ENCODE peak calls at places on chromosomes 7 and 10, in ten cellular contexts. One of them, this sample, is unnamed.

GRCh38 chr7:39269034-39269433 is 291.3 kb downstream of the POU6F2 start:
- DNase-seq in NCI-H1092: no peak
- DNase-seq in MCF 10A: no peak
- DNase-seq in left lung: no peak
- DNase-seq in Ammon's horn: no peak
- DNase-seq in small intestine: no peak
- DNase-seq in T follicular helper cell: no peak
- DNase-seq in stimulated activated CD8-positive, alpha-beta memory T cell treated with anti-CD3 and anti-CD28 coated beads, Interleukin-7, amount 100 ng/mL, for 1 hour: no peak
- DNase-seq in activated naive CD4-positive, alpha-beta T cell: no peak
- DNase-seq in stimulated activated CD4-positive, alpha-beta T cell treated with anti-CD3 and anti-CD28 coated beads, Interleukin-1b, Interleukin-23, amount 100 ng/mL, for 1 hour: no peak
- DNase-seq in this sample: no peak

GRCh38 chr7:129845972-129846327 is 106.8 kb downstream of the UBE2H start:
- DNase-seq in small intestine: no peak
- DNase-seq in stimulated activated CD8-positive, alpha-beta memory T cell treated with anti-CD3 and anti-CD28 coated beads, Interleukin-7, amount 100 ng/mL, for 1 hour: no peak
- DNase-seq in MCF 10A: peak; percentile 79
- DNase-seq in T follicular helper cell: no peak
- DNase-seq in activated naive CD4-positive, alpha-beta T cell: no peak
- DNase-seq in Ammon's horn: no peak
- DNase-seq in left lung: no peak
- DNase-seq in NCI-H1092: no peak
- DNase-seq in stimulated activated CD4-positive, alpha-beta T cell treated with anti-CD3 and anti-CD28 coated beads, Interleukin-1b, Interleukin-23, amount 100 ng/mL, for 1 hour: no peak
- DNase-seq in this sample: peak; percentile 82

GRCh38 chr7:39583539-39583938 is 17.3 kb downstream of the YAE1 start:
- DNase-seq in left lung: no peak
- DNase-seq in MCF 10A: no peak
- DNase-seq in small intestine: no peak
- DNase-seq in Ammon's horn: no peak
- DNase-seq in activated naive CD4-positive, alpha-beta T cell: no peak
- DNase-seq in NCI-H1092: no peak
- DNase-seq in stimulated activated CD8-positive, alpha-beta memory T cell treated with anti-CD3 and anti-CD28 coated beads, Interleukin-7, amount 100 ng/mL, for 1 hour: no peak
- DNase-seq in T follicular helper cell: no peak
- DNase-seq in stimulated activated CD4-positive, alpha-beta T cell treated with anti-CD3 and anti-CD28 coated beads, Interleukin-1b, Interleukin-23, amount 100 ng/mL, for 1 hour: no peak
- DNase-seq in this sample: no peak

GRCh38 chr10:123635131-123635530 is 31.0 kb upstream of the GPR26 start:
- DNase-seq in small intestine: no peak
- DNase-seq in left lung: no peak
- DNase-seq in NCI-H1092: no peak
- DNase-seq in stimulated activated CD8-positive, alpha-beta memory T cell treated with anti-CD3 and anti-CD28 coated beads, Interleukin-7, amount 100 ng/mL, for 1 hour: no peak
- DNase-seq in stimulated activated CD4-positive, alpha-beta T cell treated with anti-CD3 and anti-CD28 coated beads, Interleukin-1b, Interleukin-23, amount 100 ng/mL, for 1 hour: no peak
- DNase-seq in MCF 10A: no peak
- DNase-seq in Ammon's horn: no peak
- DNase-seq in T follicular helper cell: no peak
- DNase-seq in activated naive CD4-positive, alpha-beta T cell: no peak
- DNase-seq in this sample: no peak

GRCh38 chr10:100007239-100008141 is 2.3 kb downstream of the DNMBP start:
- DNase-seq in stimulated activated CD8-positive, alpha-beta memory T cell treated with anti-CD3 and anti-CD28 coated beads, Interleukin-7, amount 100 ng/mL, for 1 hour: no peak
- DNase-seq in MCF 10A: no peak
- DNase-seq in left lung: no peak
- DNase-seq in Ammon's horn: no peak
- DNase-seq in small intestine: no peak
- DNase-seq in activated naive CD4-positive, alpha-beta T cell: no peak
- DNase-seq in NCI-H1092: no peak
- DNase-seq in T follicular helper cell: no peak
- DNase-seq in stimulated activated CD4-positive, alpha-beta T cell treated with anti-CD3 and anti-CD28 coated beads, Interleukin-1b, Interleukin-23, amount 100 ng/mL, for 1 hour: no peak
- DNase-seq in this sample: no peak

GRCh38 chr7:134211817-134212216 is 84.7 kb downstream of the LRGUK start:
- DNase-seq in activated naive CD4-positive, alpha-beta T cell: no peak
- DNase-seq in Ammon's horn: no peak
- DNase-seq in NCI-H1092: no peak
- DNase-seq in T follicular helper cell: no peak
- DNase-seq in stimulated activated CD8-positive, alpha-beta memory T cell treated with anti-CD3 and anti-CD28 coated beads, Interleukin-7, amount 100 ng/mL, for 1 hour: no peak
- DNase-seq in left lung: no peak
- DNase-seq in MCF 10A: no peak
- DNase-seq in stimulated activated CD4-positive, alpha-beta T cell treated with anti-CD3 and anti-CD28 coated beads, Interleukin-1b, Interleukin-23, amount 100 ng/mL, for 1 hour: no peak
- DNase-seq in small intestine: no peak
- DNase-seq in this sample: no peak

GRCh38 chr7:85914437-85914836 is 727.6 kb upstream of the SEMA3D start:
- DNase-seq in activated naive CD4-positive, alpha-beta T cell: no peak
- DNase-seq in MCF 10A: no peak
- DNase-seq in stimulated activated CD4-positive, alpha-beta T cell treated with anti-CD3 and anti-CD28 coated beads, Interleukin-1b, Interleukin-23, amount 100 ng/mL, for 1 hour: no peak
- DNase-seq in left lung: no peak
- DNase-seq in small intestine: no peak
- DNase-seq in T follicular helper cell: no peak
- DNase-seq in stimulated activated CD8-positive, alpha-beta memory T cell treated with anti-CD3 and anti-CD28 coated beads, Interleukin-7, amount 100 ng/mL, for 1 hour: no peak
- DNase-seq in NCI-H1092: no peak
- DNase-seq in Ammon's horn: no peak
- DNase-seq in this sample: no peak

GRCh38 chr10:96306516-96306915 is 2.3 kb downstream of the DNTT start:
- DNase-seq in small intestine: no peak
- DNase-seq in MCF 10A: no peak
- DNase-seq in Ammon's horn: peak; percentile 71
- DNase-seq in NCI-H1092: peak; percentile 76
- DNase-seq in activated naive CD4-positive, alpha-beta T cell: no peak
- DNase-seq in left lung: peak; percentile 76
- DNase-seq in T follicular helper cell: peak; percentile 2
- DNase-seq in stimulated activated CD8-positive, alpha-beta memory T cell treated with anti-CD3 and anti-CD28 coated beads, Interleukin-7, amount 100 ng/mL, for 1 hour: no peak
- DNase-seq in stimulated activated CD4-positive, alpha-beta T cell treated with anti-CD3 and anti-CD28 coated beads, Interleukin-1b, Interleukin-23, amount 100 ng/mL, for 1 hour: no peak
- DNase-seq in this sample: peak; percentile 5

GRCh38 chr7:83468251-83468739 is 180.6 kb downstream of the SEMA3E start:
- DNase-seq in left lung: peak; percentile 31
- DNase-seq in NCI-H1092: no peak
- DNase-seq in stimulated activated CD8-positive, alpha-beta memory T cell treated with anti-CD3 and anti-CD28 coated beads, Interleukin-7, amount 100 ng/mL, for 1 hour: no peak
- DNase-seq in small intestine: peak; percentile 13
- DNase-seq in stimulated activated CD4-positive, alpha-beta T cell treated with anti-CD3 and anti-CD28 coated beads, Interleukin-1b, Interleukin-23, amount 100 ng/mL, for 1 hour: no peak
- DNase-seq in activated naive CD4-positive, alpha-beta T cell: no peak
- DNase-seq in MCF 10A: peak; percentile 98
- DNase-seq in Ammon's horn: peak; percentile 83
- DNase-seq in T follicular helper cell: no peak
- DNase-seq in this sample: peak; percentile 98

GRCh38 chr10:121591186-121591585 is 7.1 kb downstream of the FGFR2 start:
- DNase-seq in NCI-H1092: no peak
- DNase-seq in small intestine: no peak
- DNase-seq in MCF 10A: no peak
- DNase-seq in activated naive CD4-positive, alpha-beta T cell: no peak
- DNase-seq in stimulated activated CD4-positive, alpha-beta T cell treated with anti-CD3 and anti-CD28 coated beads, Interleukin-1b, Interleukin-23, amount 100 ng/mL, for 1 hour: no peak
- DNase-seq in Ammon's horn: no peak
- DNase-seq in T follicular helper cell: no peak
- DNase-seq in stimulated activated CD8-positive, alpha-beta memory T cell treated with anti-CD3 and anti-CD28 coated beads, Interleukin-7, amount 100 ng/mL, for 1 hour: no peak
- DNase-seq in left lung: no peak
- DNase-seq in this sample: no peak

GRCh38 chr7:77894574-77895091 is 96.1 kb downstream of the PHTF2 start:
- DNase-seq in T follicular helper cell: no peak
- DNase-seq in activated naive CD4-positive, alpha-beta T cell: no peak
- DNase-seq in stimulated activated CD4-positive, alpha-beta T cell treated with anti-CD3 and anti-CD28 coated beads, Interleukin-1b, Interleukin-23, amount 100 ng/mL, for 1 hour: no peak
- DNase-seq in small intestine: no peak
- DNase-seq in stimulated activated CD8-positive, alpha-beta memory T cell treated with anti-CD3 and anti-CD28 coated beads, Interleukin-7, amount 100 ng/mL, for 1 hour: no peak
- DNase-seq in left lung: no peak
- DNase-seq in Ammon's horn: no peak
- DNase-seq in MCF 10A: no peak
- DNase-seq in NCI-H1092: no peak
- DNase-seq in this sample: no peak

GRCh38 chr10:97550336-97551149 is 22.0 kb upstream of the ANKRD2 start:
- DNase-seq in Ammon's horn: no peak
- DNase-seq in T follicular helper cell: no peak
- DNase-seq in MCF 10A: no peak
- DNase-seq in left lung: peak; percentile 71
- DNase-seq in stimulated activated CD8-positive, alpha-beta memory T cell treated with anti-CD3 and anti-CD28 coated beads, Interleukin-7, amount 100 ng/mL, for 1 hour: no peak
- DNase-seq in stimulated activated CD4-positive, alpha-beta T cell treated with anti-CD3 and anti-CD28 coated beads, Interleukin-1b, Interleukin-23, amount 100 ng/mL, for 1 hour: no peak
- DNase-seq in activated naive CD4-positive, alpha-beta T cell: no peak
- DNase-seq in NCI-H1092: no peak
- DNase-seq in small intestine: no peak
- DNase-seq in this sample: no peak

GRCh38 chr10:132403511-132404168 is 6.6 kb downstream of the PWWP2B start:
- DNase-seq in small intestine: no peak
- DNase-seq in stimulated activated CD8-positive, alpha-beta memory T cell treated with anti-CD3 and anti-CD28 coated beads, Interleukin-7, amount 100 ng/mL, for 1 hour: no peak
- DNase-seq in T follicular helper cell: no peak
- DNase-seq in NCI-H1092: no peak
- DNase-seq in MCF 10A: no peak
- DNase-seq in Ammon's horn: no peak
- DNase-seq in left lung: peak; percentile 71
- DNase-seq in stimulated activated CD4-positive, alpha-beta T cell treated with anti-CD3 and anti-CD28 coated beads, Interleukin-1b, Interleukin-23, amount 100 ng/mL, for 1 hour: no peak
- DNase-seq in activated naive CD4-positive, alpha-beta T cell: no peak
- DNase-seq in this sample: no peak

GRCh38 chr7:29574659-29575058 is 11.0 kb downstream of the PRR15 start:
- DNase-seq in activated naive CD4-positive, alpha-beta T cell: no peak
- DNase-seq in T follicular helper cell: no peak
- DNase-seq in NCI-H1092: no peak
- DNase-seq in Ammon's horn: peak; percentile 29
- DNase-seq in small intestine: no peak
- DNase-seq in stimulated activated CD8-positive, alpha-beta memory T cell treated with anti-CD3 and anti-CD28 coated beads, Interleukin-7, amount 100 ng/mL, for 1 hour: no peak
- DNase-seq in MCF 10A: no peak
- DNase-seq in stimulated activated CD4-positive, alpha-beta T cell treated with anti-CD3 and anti-CD28 coated beads, Interleukin-1b, Interleukin-23, amount 100 ng/mL, for 1 hour: no peak
- DNase-seq in left lung: no peak
- DNase-seq in this sample: no peak

GRCh38 chr7:130021105-130021834 is 29.9 kb downstream of the ZC3HC1 start:
- DNase-seq in NCI-H1092: no peak
- DNase-seq in activated naive CD4-positive, alpha-beta T cell: no peak
- DNase-seq in T follicular helper cell: no peak
- DNase-seq in small intestine: no peak
- DNase-seq in left lung: no peak
- DNase-seq in MCF 10A: no peak
- DNase-seq in stimulated activated CD4-positive, alpha-beta T cell treated with anti-CD3 and anti-CD28 coated beads, Interleukin-1b, Interleukin-23, amount 100 ng/mL, for 1 hour: no peak
- DNase-seq in Ammon's horn: peak; percentile 60
- DNase-seq in stimulated activated CD8-positive, alpha-beta memory T cell treated with anti-CD3 and anti-CD28 coated beads, Interleukin-7, amount 100 ng/mL, for 1 hour: no peak
- DNase-seq in this sample: no peak

GRCh38 chr10:11440250-11441150 is 170.9 kb downstream of the USP6NL start:
- DNase-seq in left lung: no peak
- DNase-seq in T follicular helper cell: no peak
- DNase-seq in Ammon's horn: no peak
- DNase-seq in small intestine: no peak
- DNase-seq in stimulated activated CD8-positive, alpha-beta memory T cell treated with anti-CD3 and anti-CD28 coated beads, Interleukin-7, amount 100 ng/mL, for 1 hour: no peak
- DNase-seq in stimulated activated CD4-positive, alpha-beta T cell treated with anti-CD3 and anti-CD28 coated beads, Interleukin-1b, Interleukin-23, amount 100 ng/mL, for 1 hour: no peak
- DNase-seq in MCF 10A: no peak
- DNase-seq in activated naive CD4-positive, alpha-beta T cell: no peak
- DNase-seq in NCI-H1092: no peak
- DNase-seq in this sample: no peak

GRCh38 chr10:68598978-68599753 is 39.0 kb downstream of the TET1 start:
- DNase-seq in stimulated activated CD8-positive, alpha-beta memory T cell treated with anti-CD3 and anti-CD28 coated beads, Interleukin-7, amount 100 ng/mL, for 1 hour: no peak
- DNase-seq in small intestine: no peak
- DNase-seq in left lung: peak; percentile 72
- DNase-seq in activated naive CD4-positive, alpha-beta T cell: no peak
- DNase-seq in stimulated activated CD4-positive, alpha-beta T cell treated with anti-CD3 and anti-CD28 coated beads, Interleukin-1b, Interleukin-23, amount 100 ng/mL, for 1 hour: no peak
- DNase-seq in NCI-H1092: peak; percentile 43
- DNase-seq in Ammon's horn: peak; percentile 39
- DNase-seq in T follicular helper cell: no peak
- DNase-seq in MCF 10A: no peak
- DNase-seq in this sample: no peak

GRCh38 chr7:151719031-151719894 is 157.7 kb downstream of the PRKAG2 start:
- DNase-seq in activated naive CD4-positive, alpha-beta T cell: no peak
- DNase-seq in T follicular helper cell: no peak
- DNase-seq in MCF 10A: no peak
- DNase-seq in Ammon's horn: no peak
- DNase-seq in NCI-H1092: no peak
- DNase-seq in left lung: peak; percentile 66
- DNase-seq in stimulated activated CD8-positive, alpha-beta memory T cell treated with anti-CD3 and anti-CD28 coated beads, Interleukin-7, amount 100 ng/mL, for 1 hour: no peak
- DNase-seq in small intestine: no peak
- DNase-seq in stimulated activated CD4-positive, alpha-beta T cell treated with anti-CD3 and anti-CD28 coated beads, Interleukin-1b, Interleukin-23, amount 100 ng/mL, for 1 hour: no peak
- DNase-seq in this sample: no peak

GRCh38 chr10:32379314-32379949 is 32.5 kb upstream of the EPC1 start:
- DNase-seq in MCF 10A: peak; percentile 82
- DNase-seq in stimulated activated CD8-positive, alpha-beta memory T cell treated with anti-CD3 and anti-CD28 coated beads, Interleukin-7, amount 100 ng/mL, for 1 hour: no peak
- DNase-seq in T follicular helper cell: no peak
- DNase-seq in small intestine: peak; percentile 31
- DNase-seq in NCI-H1092: peak; percentile 37
- DNase-seq in activated naive CD4-positive, alpha-beta T cell: no peak
- DNase-seq in Ammon's horn: peak; percentile 29
- DNase-seq in left lung: no peak
- DNase-seq in stimulated activated CD4-positive, alpha-beta T cell treated with anti-CD3 and anti-CD28 coated beads, Interleukin-1b, Interleukin-23, amount 100 ng/mL, for 1 hour: no peak
- DNase-seq in this sample: peak; percentile 44

This sample was measured in stromal cell of bone marrow.